ENCODE peak calls at places on chromosomes 7 and 10, in nine cellular contexts. G is left lung; I is H7; H is pancreas; W is GM06990; E is CD8-positive, alpha-beta T cell; O is AG04450; C is left ventricle myocardium inferior; R is Caco-2. J is an unnamed sample. For H3K27me3, the result is how much of the 10 kb centered on the place peaks cover.

GRCh38 chr10:67664936-67665335 is 31.1 kb downstream of the CTNNA3 start:
- DNase-seq in R (no peak), H (no peak), W (no peak), G (no peak), E (no peak), O (no peak), C (no peak), I (no peak), J (no peak)

GRCh38 chr10:124306520-124306919 is 112.2 kb downstream of the OAT start:
- DNase-seq in C (no peak), I (no peak), O (no peak), R (no peak), H (no peak), G (no peak), E (no peak), W (no peak), J (no peak)

GRCh38 chr10:60099998-60100747 is 193.8 kb upstream of the CCDC6 start:
- DNase-seq in R (peak), W (no peak), C (no peak), E (no peak), G (no peak), O (peak), H (no peak), I (peak), J (peak)

GRCh38 chr10:90136731-90137316 is 435.4 kb downstream of the KIF20B start:
- DNase-seq in I (no peak), G (peak), E (no peak), C (no peak), R (peak), O (no peak), H (no peak), W (no peak), J (no peak)

GRCh38 chr7:9250876-9251275 is 817.5 kb downstream of the NXPH1 start:
- DNase-seq in H (no peak), I (no peak), E (no peak), C (no peak), G (peak), W (no peak), R (no peak), O (no peak), J (no peak)

GRCh38 chr7:134611611-134612151 is 35.0 kb upstream of the BPGM start:
- DNase-seq in I (no peak), W (no peak), G (no peak), R (no peak), E (no peak), H (no peak), O (no peak), C (no peak), J (no peak)

GRCh38 chr10:114753126-114753525 is 68.5 kb upstream of the FHIP2A start:
- DNase-seq in C (no peak), O (no peak), E (no peak), W (no peak), I (no peak), H (no peak), R (no peak), G (no peak), J (no peak)

GRCh38 chr7:37353949-37354660 is 94.6 kb downstream of the ELMO1 start:
- DNase-seq in E (no peak), I (no peak), C (no peak), G (no peak), R (no peak), O (no peak), W (no peak), H (no peak), J (no peak)

GRCh38 chr7:101294832-101295121 is 26.8 kb downstream of the IFT22 start:
- DNase-seq in H (no peak), G (peak), R (no peak), C (no peak), O (no peak), I (no peak), W (no peak), E (no peak), J (no peak)

GRCh38 chr10:22417736-22418268 is 72.5 kb downstream of the SPAG6 start:
- DNase-seq in W (no peak), I (no peak), E (no peak), H (no peak), G (no peak), C (no peak), R (no peak), O (no peak), J (no peak)

GRCh38 chr10:72754275-72755032 is 62.5 kb downstream of the MCU start:
- DNase-seq in I (no peak), E (no peak), W (no peak), G (no peak), H (no peak), C (no peak), R (no peak), O (no peak), J (no peak)

GRCh38 chr7:117600912-117601311 is 121.1 kb downstream of the CFTR start:
- DNase-seq in H (no peak), I (no peak), E (no peak), R (no peak), G (no peak), W (no peak), O (no peak), C (no peak), J (no peak)

GRCh38 chr7:107203607-107204006 is 34.8 kb downstream of the HBP1 start:
- DNase-seq in E (no peak), O (no peak), H (no peak), W (no peak), R (no peak), G (no peak), I (no peak), C (no peak), J (no peak)

GRCh38 chr7:79272066-79272669 is 181.3 kb downstream of the MAGI2 start:
- DNase-seq in I (no peak), O (no peak), G (no peak), H (no peak), R (peak), W (no peak), C (no peak), E (no peak), J (peak)

GRCh38 chr10:131251146-131251541 is 60.4 kb downstream of the TCERG1L start:
- DNase-seq in C (no peak), I (peak), O (no peak), H (no peak), E (no peak), W (no peak), G (peak), R (no peak), J (no peak)

GRCh38 chr7:116438274-116438673 is 61.3 kb upstream of the CAV2 start:
- DNase-seq in G (no peak), I (peak), E (no peak), R (peak), O (no peak), W (no peak), H (no peak), C (no peak), J (peak)

GRCh38 chr7:129748710-129749109 is 137.2 kb downstream of the NRF1 start:
- DNase-seq in I (no peak), E (no peak), G (no peak), C (no peak), R (no peak), H (no peak), O (no peak), W (no peak), J (no peak)

GRCh38 chr7:46207931-46208634 is 287.0 kb upstream of the IGFBP3 start:
- DNase-seq in O (no peak), I (no peak), E (no peak), W (no peak), C (no peak), R (no peak), H (no peak), G (no peak), J (no peak)

GRCh38 chr7:155921804-155922506 is 109.7 kb upstream of the SHH start:
- DNase-seq in H (peak), I (peak), C (no peak), O (no peak), E (no peak), G (no peak), W (no peak), R (peak), J (peak)

GRCh38 chr7:104328308-104328969 is at the start of gene LHFPL3:
- DNase-seq in G (peak), C (no peak), I (peak), E (no peak), R (no peak), W (peak), H (peak), O (no peak), J (peak)

GRCh38 chr10:94623572-94623971 is 60.0 kb upstream of the CYP2C18 start:
- DNase-seq in E (no peak), G (no peak), H (no peak), O (no peak), R (peak), W (no peak), C (no peak), I (peak), J (no peak)

GRCh38 chr7:71626206-71626605 is 494.3 kb downstream of the GALNT17 start:
- DNase-seq in I (no peak), E (no peak), W (no peak), O (no peak), G (no peak), H (no peak), C (no peak), R (no peak), J (no peak)

GRCh38 chr7:48680996-48681395 is 243.4 kb upstream of the CDC14C start:
- DNase-seq in H (no peak), C (no peak), O (no peak), I (no peak), E (no peak), R (no peak), G (no peak), W (no peak), J (peak)

GRCh38 chr10:8052970-8053445 is 1.5 kb upstream of the GATA3 start:
- DNase-seq in O (no peak), I (no peak), H (no peak), G (no peak), C (no peak), E (no peak), R (no peak), W (no peak), J (no peak)
- H3K27me3 ChIP-seq in O (half or more), I (half or more), H (half or more), G (half or more), C (half or more), E (under half), R (under half), W (under half), J (half or more)

DNA sequence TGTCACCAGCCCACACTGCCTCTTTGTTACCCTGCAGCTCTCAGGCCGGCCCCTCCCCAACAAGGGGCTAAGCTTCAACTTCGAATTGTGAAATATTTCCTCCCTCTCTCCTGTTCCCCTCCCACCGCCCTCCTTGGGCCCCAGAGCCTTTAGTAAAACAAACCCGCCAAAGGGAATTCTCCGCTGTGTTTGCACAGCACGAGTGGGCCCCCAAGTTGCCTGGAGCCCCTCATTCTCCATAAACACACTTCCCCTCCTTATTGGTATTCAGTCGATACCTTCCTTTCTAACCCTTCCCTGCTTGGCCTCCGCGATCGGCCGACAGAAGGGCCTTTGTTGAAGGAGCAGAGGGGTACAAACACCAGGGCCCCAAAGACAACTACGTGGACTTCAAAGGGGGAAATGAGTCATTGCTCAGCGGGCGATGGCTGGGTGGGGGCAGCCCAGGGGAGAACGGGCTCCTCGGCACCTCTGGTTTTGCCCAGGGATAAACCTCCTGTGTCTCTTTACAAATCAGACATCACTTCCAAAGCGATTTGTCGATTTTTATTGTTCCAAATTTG is 45.4 kb downstream of the SLIT1 start:
- DNase-seq in C (no peak), H (no peak), R (no peak), I (peak), O (no peak), W (no peak), G (no peak), E (no peak), J (no peak)
- H3K4me3 ChIP-seq in C (no peak), H (no peak), R (no peak), I (no peak), O (no peak), W (no peak), G (no peak), E (no peak), J (no peak)

GRCh38 chr7:157865351-157866165 is 528.8 kb downstream of the DNAJB6 start:
- DNase-seq in E (no peak), C (no peak), I (no peak), G (no peak), H (no peak), R (no peak), O (no peak), W (no peak), J (no peak)
- H3K27me3 ChIP-seq in E (under half), C (under half), I (under half), G (under half), H (under half), R (under half), O (under half), W (under half), J (under half)

GRCh38 chr10:100004805-100005510 is 4.8 kb downstream of the DNMBP start:
- DNase-seq in R (no peak), G (no peak), W (no peak), O (no peak), I (no peak), H (no peak), E (no peak), C (no peak), J (no peak)
- H3K4me3 ChIP-seq in R (no peak), G (no peak), W (no peak), O (peak), I (no peak), H (no peak), E (no peak), C (no peak), J (no peak)

GRCh38 chr10:123148414-123149161 is 652 bp downstream of the HMX2 start:
- DNase-seq in I (peak), R (peak), H (no peak), C (no peak), G (no peak), E (no peak), W (peak), O (no peak), J (no peak)
- H3K27me3 ChIP-seq in I (half or more), R (under half), H (half or more), C (half or more), G (half or more), E (half or more), W (under half), O (half or more), J (half or more)

GRCh38 chr10:107444443-107444842 is 279.9 kb upstream of the SORCS1 start:
- DNase-seq in I (no peak), H (no peak), W (no peak), G (no peak), C (no peak), R (no peak), E (no peak), O (no peak), J (no peak)

GRCh38 chr10:107442035-107442505 is 277.6 kb upstream of the SORCS1 start:
- DNase-seq in G (no peak), R (no peak), W (no peak), I (no peak), C (no peak), H (no peak), O (no peak), E (no peak), J (no peak)

GRCh38 chr10:107437921-107438320 is 273.4 kb upstream of the SORCS1 start:
- DNase-seq in G (no peak), O (no peak), W (no peak), C (no peak), H (no peak), R (no peak), I (no peak), E (no peak), J (no peak)

GRCh38 chr10:107443817-107444216 is 279.3 kb upstream of the SORCS1 start:
- DNase-seq in W (no peak), H (no peak), C (no peak), I (no peak), O (no peak), R (no peak), E (no peak), G (no peak), J (no peak)

GRCh38 chr10:107440741-107441140 is 276.2 kb upstream of the SORCS1 start:
- DNase-seq in I (no peak), W (no peak), H (no peak), E (no peak), R (no peak), C (no peak), G (no peak), O (no peak), J (no peak)
- H3K4me3 ChIP-seq in I (no peak), W (no peak), H (no peak), E (no peak), R (no peak), C (no peak), G (no peak), O (no peak), J (no peak)

DNA sequence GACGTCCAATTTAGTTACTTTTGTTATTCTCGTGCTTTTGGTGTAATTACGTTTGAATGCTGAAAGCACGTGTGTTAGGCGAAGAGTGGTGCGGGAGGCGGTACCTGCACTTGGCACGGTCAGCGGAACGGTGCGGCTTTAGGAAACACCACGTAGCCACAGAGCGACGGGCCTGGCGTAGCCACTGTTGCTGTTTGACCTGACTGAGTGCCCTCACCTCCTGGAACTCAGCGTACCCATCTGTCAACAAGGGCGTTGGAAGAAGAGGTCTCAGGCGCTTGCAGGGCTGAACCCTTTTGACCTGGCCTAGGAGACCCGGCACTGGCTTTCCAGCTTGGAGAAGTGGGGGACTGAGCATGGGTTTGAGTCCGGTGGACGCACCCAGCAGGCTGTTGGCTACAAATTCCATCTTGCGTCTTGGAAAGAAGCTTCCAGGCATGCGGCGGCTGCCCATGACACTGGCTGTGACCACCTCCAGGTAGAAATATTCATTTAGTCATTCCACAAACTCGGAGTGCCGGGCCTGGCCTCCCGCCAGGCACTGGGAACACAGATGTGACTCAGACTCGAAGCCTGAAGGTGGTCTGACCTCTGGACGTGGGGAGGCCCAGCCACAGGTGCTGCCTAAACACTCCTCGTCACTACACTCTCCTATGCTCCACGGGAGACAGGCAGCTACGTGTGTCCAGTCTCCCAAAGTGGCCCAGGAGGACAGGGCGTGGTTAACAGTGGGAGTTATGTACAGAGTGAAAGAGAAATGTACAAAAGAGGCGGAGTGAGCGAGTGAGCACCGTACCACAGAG is 22.2 kb downstream of the FAM20C start:
- DNase-seq in W (no peak), O (no peak), R (no peak), G (no peak), H (no peak), E (no peak), C (no peak), I (no peak), J (peak)
- H3K27me3 ChIP-seq in W (under half), O (under half), R (under half), G (under half), H (under half), E (under half), C (under half), I (under half), J (under half)

GRCh38 chr10:8296090-8296741 is 241.7 kb downstream of the GATA3 start:
- DNase-seq in H (no peak), W (no peak), R (peak), G (no peak), C (no peak), O (no peak), E (no peak), I (peak), J (peak)
- H3K4me3 ChIP-seq in H (no peak), W (no peak), R (no peak), G (no peak), C (no peak), O (no peak), E (no peak), I (peak), J (no peak)

J was measured in hepatocyte.